ENCODE peak calls at places on chromosome 7, in five cellular contexts. G is H7, S is hypothalamus, W is AG20443, E is SJSA1. Z is an unnamed sample.

GRCh38 chr7:128442346-128442745 is 13.3 kb upstream of the HILPDA start:
- DNase-seq in G (no peak), S (no peak), W (no peak), E (no peak), Z (no peak)

GRCh38 chr7:135390829-135391228 is 119.1 kb downstream of the CNOT4 start:
- DNase-seq in G (no peak), S (no peak), W (no peak), E (no peak), Z (no peak)

GRCh38 chr7:25765110-25765509 is 386.9 kb upstream of the NFE2L3 start:
- DNase-seq in G (no peak), S (no peak), W (no peak), E (no peak), Z (no peak)

GRCh38 chr7:78159537-78159936 is 361.0 kb downstream of the PHTF2 start:
- DNase-seq in G (peak), S (no peak), W (no peak), E (no peak), Z (no peak)

GRCh38 chr7:50367098-50367497 is 62.6 kb downstream of the IKZF1 start:
- DNase-seq in G (no peak), S (no peak), W (no peak), E (no peak), Z (no peak)

GRCh38 chr7:38975944-38976392 is 1.7 kb upstream of the POU6F2 start:
- DNase-seq in G (peak), S (no peak), W (peak), E (no peak), Z (peak)

GRCh38 chr7:84228526-84228925 is 33.9 kb upstream of the SEMA3A start:
- DNase-seq in G (peak), S (no peak), W (no peak), E (no peak), Z (no peak)

GRCh38 chr7:158976849-158977593 is 120.7 kb downstream of the DYNC2I1 start:
- DNase-seq in G (peak), S (peak), W (peak), E (peak), Z (peak)

GRCh38 chr7:38229386-38229785 is 44.0 kb downstream of the TARP start:
- DNase-seq in G (no peak), S (no peak), W (peak), E (peak), Z (no peak)

GRCh38 chr7:2632717-2633537 is 1.1 kb downstream of the TTYH3 start:
- DNase-seq in G (peak), S (peak), W (peak), E (peak), Z (peak)

GRCh38 chr7:24442170-24442777 is 131.0 kb upstream of the PALS2 start:
- DNase-seq in G (no peak), S (no peak), W (no peak), E (no peak), Z (no peak)

GRCh38 chr7:101728128-101728527 is 89.3 kb upstream of the CUX1 start:
- DNase-seq in G (no peak), S (no peak), W (no peak), E (no peak), Z (peak)

GRCh38 chr7:44320794-44321371 is 4.5 kb downstream of the CAMK2B start:
- DNase-seq in G (no peak), S (no peak), W (no peak), E (no peak), Z (no peak)

GRCh38 chr7:117600912-117601311 is 121.1 kb downstream of the CFTR start:
- DNase-seq in G (no peak), S (no peak), W (no peak), E (no peak), Z (no peak)

GRCh38 chr7:64294701-64295420 is 18.9 kb upstream of the ZNF736 start:
- DNase-seq in G (no peak), S (no peak), W (no peak), E (no peak), Z (no peak)

GRCh38 chr7:41777894-41778596 is 75.2 kb upstream of the INHBA start:
- DNase-seq in G (no peak), S (no peak), W (no peak), E (no peak), Z (no peak)

Z was measured in DMS 273 treated with DMSO at 0.1 percent for 48 hours.